ENCODE peak calls at places on chromosomes 6 and 20, in nine cellular contexts. H, U, J, B, V, I, S, A and R are unnamed samples.

GRCh38 chr20:17442588-17442987 is 88.6 kb downstream of the BFSP1 start:
- DNase-seq in S (no peak), A (no peak), B (no peak), H (no peak), U (peak), V (no peak), J (no peak), I (no peak), R (no peak)

GRCh38 chr6:63597142-63598000 is 25.1 kb downstream of the LOC128125822 start:
- DNase-seq in S (no peak), B (no peak), H (no peak), I (no peak), V (no peak), A (no peak), J (no peak), U (no peak), R (no peak)

GRCh38 chr6:47420394-47421371 is 56.9 kb upstream of the CD2AP start:
- DNase-seq in V (no peak), H (no peak), S (no peak), A (peak), J (no peak), B (no peak), U (no peak), I (no peak), R (no peak)

GRCh38 chr20:13567663-13568062 is 71.1 kb downstream of the TASP1 start:
- DNase-seq in B (no peak), H (no peak), V (no peak), S (no peak), I (no peak), A (peak), U (no peak), J (no peak), R (no peak)

GRCh38 chr20:46931699-46932098 is 37.1 kb downstream of the EYA2 start:
- DNase-seq in I (no peak), J (no peak), V (no peak), S (peak), B (no peak), A (no peak), H (peak), U (no peak), R (no peak)

GRCh38 chr6:6003334-6004146 is 3.2 kb downstream of the NRN1 start:
- DNase-seq in U (peak), B (peak), I (no peak), S (no peak), J (no peak), V (no peak), H (no peak), A (peak), R (no peak)

GRCh38 chr6:48281217-48281616 is 170.2 kb upstream of the PTCHD4 start:
- DNase-seq in J (no peak), A (peak), U (no peak), B (no peak), S (no peak), H (no peak), V (no peak), I (no peak), R (no peak)

GRCh38 chr6:82298012-82298411 is 50.5 kb upstream of the IBTK start:
- DNase-seq in B (no peak), S (no peak), V (no peak), U (no peak), A (no peak), J (no peak), I (no peak), H (no peak), R (no peak)

GRCh38 chr6:112214749-112215269 is 39.6 kb downstream of the LAMA4 start:
- DNase-seq in J (no peak), I (no peak), U (no peak), B (no peak), H (no peak), V (no peak), S (no peak), A (peak), R (no peak)

GRCh38 chr6:106223300-106223930 is 102.1 kb downstream of the ATG5 start:
- DNase-seq in H (peak), I (peak), V (peak), A (peak), U (no peak), B (no peak), J (peak), S (peak), R (no peak)

GRCh38 chr6:162562041-162562440 is 165.5 kb downstream of the PRKN start:
- DNase-seq in V (no peak), U (no peak), I (no peak), A (no peak), B (peak), J (no peak), S (no peak), H (no peak), R (no peak)

GRCh38 chr6:161273752-161274487 is at the start of gene AGPAT4:
- DNase-seq in S (peak), I (peak), U (peak), J (peak), B (no peak), A (peak), V (peak), H (peak), R (no peak)
- TF ChIP-seq POLR2A in S (no peak), I (no peak), U (no peak), J (no peak), B (no peak), A (peak), V (peak), H (peak), R (no peak)

DNA sequence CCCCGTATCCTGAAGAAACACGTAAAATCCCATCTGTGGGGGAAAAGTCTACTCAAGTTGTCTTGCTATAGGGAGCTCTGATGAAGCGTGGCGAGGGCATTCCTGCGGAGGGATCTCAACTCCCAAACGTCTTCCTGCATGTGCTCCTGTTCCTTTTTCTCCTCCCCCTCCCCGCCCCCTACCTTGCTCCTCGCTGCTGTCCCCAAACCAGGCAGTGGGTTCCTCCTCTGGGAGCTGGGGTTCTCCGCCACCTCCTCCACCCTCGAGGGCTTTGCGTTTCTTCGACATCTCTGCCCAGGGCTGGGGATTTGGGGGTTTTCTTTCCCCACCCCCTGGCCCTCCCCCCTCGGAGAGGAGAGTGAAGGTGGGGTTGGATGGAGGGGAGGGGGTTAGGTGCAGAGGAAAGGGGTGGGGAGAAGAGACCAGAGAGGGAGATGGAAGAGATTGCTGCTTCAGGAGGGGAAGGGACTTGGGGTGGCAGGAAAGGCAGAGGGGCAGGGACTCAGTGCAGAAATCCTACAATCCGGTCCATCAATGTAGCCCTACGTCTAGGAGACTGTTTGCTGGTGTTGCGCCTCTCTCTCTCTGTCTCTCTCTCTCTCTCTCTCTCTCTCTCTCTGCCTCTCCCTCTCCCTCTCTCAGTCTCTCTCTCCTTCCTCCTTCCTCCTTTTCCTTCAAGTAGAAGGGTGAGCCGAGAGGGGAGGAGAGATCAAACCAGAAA is 181.6 kb downstream of the TBXT start:
- DNase-seq in V (peak), H (no peak), S (no peak), U (no peak), I (no peak), B (no peak), A (no peak), J (peak), R (no peak)
- H3K4me3 ChIP-seq in V (peak), H (peak), S (no peak), U (peak), I (peak), B (no peak), A (no peak), J (peak), R (no peak)

GRCh38 chr6:170173416-170173990 is 117.4 kb downstream of the DLL1 start:
- DNase-seq in U (no peak), S (no peak), A (no peak), J (peak), H (no peak), I (no peak), V (peak), B (peak), R (peak)

GRCh38 chr6:170174771-170175643 is 115.9 kb downstream of the DLL1 start:
- DNase-seq in S (peak), J (peak), H (no peak), U (peak), V (no peak), I (no peak), B (peak), A (no peak), R (peak)

GRCh38 chr6:170172825-170173231 is 118.0 kb downstream of the DLL1 start:
- DNase-seq in V (peak), B (peak), S (no peak), U (peak), I (no peak), H (no peak), J (peak), A (no peak), R (peak)

GRCh38 chr6:170175644-170176620 is 114.9 kb downstream of the DLL1 start:
- DNase-seq in I (no peak), U (peak), J (peak), S (no peak), H (no peak), B (peak), A (no peak), V (no peak), R (peak)

GRCh38 chr6:170174124-170174770 is 116.6 kb downstream of the DLL1 start:
- DNase-seq in A (no peak), I (no peak), J (peak), B (peak), U (peak), H (no peak), S (peak), V (peak), R (peak)
- TF ChIP-seq POLR2A in A (no peak), I (no peak), J (no peak), B (no peak), U (no peak), H (no peak), S (no peak), V (no peak), R (no peak)

DNA sequence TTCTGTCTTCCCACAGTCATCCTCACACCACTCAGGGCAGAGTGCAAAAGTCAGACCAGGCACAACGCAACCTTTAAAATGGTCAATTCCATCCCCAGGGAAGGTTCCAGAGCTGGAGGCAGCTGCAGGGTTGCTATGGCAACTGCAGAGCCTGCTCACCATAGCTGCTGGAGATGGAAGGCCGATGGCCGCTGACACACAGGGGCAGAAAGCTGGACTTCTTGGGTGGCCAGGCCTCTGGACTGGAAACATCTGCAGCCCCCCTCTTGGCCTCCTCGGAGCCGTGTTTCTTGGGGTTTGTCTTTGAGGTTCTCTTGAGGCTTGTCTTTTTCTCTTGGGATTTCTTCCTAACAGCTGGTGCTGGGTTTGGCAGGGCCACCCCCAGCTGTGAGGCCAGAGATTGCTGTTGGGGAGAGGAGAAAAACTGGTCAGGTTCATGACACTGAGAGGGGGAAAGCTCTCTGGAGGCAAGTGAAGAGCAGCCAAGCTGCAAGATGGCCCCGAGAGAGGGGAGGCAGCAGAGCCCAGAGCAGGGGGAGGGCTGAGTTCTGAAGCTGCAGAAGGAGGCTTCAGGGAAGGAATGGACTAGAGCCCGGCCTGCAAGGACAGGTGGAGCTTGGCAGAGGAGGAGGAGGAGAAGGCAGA is 10.2 kb downstream of the BNIP5 start:
- DNase-seq in B (no peak), U (no peak), J (no peak), H (no peak), I (no peak), V (no peak), S (no peak), A (no peak), R (no peak)
- H3K4me3 ChIP-seq in B (no peak), U (no peak), J (no peak), H (no peak), I (no peak), V (no peak), S (no peak), A (no peak), R (no peak)

GRCh38 chr6:31837612-31838553 is 10.3 kb downstream of the HSPA1B start:
- DNase-seq in H (no peak), V (no peak), U (no peak), B (peak), A (no peak), J (peak), I (no peak), S (no peak), R (no peak)

GRCh38 chr6:31834704-31835375 is 7.3 kb downstream of the HSPA1B start:
- DNase-seq in I (peak), V (peak), B (peak), U (peak), S (no peak), J (peak), H (peak), A (peak), R (peak)

GRCh38 chr6:31836676-31837611 is 9.4 kb downstream of the HSPA1B start:
- DNase-seq in V (no peak), I (no peak), U (no peak), A (peak), J (peak), H (no peak), B (no peak), S (no peak), R (no peak)

GRCh38 chr6:31834367-31834703 is 6.8 kb downstream of the HSPA1B start:
- DNase-seq in J (peak), A (no peak), V (peak), S (peak), U (peak), B (peak), I (peak), H (peak), R (peak)

DNA sequence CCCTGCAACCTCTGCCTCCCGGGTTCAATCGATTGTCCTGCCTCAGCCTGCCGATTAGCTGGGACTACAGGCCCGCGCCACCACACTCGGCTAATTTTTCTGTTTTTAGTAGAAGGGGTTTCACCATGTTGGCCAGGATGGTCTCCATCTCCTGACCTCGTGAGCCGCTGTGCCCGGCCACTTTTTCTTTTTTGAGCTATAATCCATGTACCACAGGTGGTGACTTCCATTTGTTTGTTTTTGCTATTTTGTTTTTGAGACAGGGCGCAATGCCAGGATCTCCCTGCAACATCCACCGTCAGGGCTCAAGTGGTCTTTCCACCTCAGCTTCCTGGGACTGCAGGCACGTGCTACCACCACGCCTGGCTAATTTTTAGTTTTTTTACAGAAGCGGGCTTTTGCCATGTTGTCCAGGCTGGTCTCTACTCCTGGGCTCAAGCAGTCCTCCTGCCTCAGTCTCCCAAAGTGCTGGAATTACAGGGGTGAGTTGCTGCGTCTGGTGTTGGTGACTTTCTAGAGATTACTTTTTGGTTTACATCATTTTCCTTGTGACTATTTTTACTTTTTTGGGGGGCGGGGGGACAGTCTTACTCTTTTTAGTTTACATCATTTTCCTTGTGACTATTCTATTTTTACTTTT is 8.6 kb downstream of the HSPA1B start:
- DNase-seq in A (no peak), J (peak), V (peak), S (no peak), I (no peak), H (no peak), B (peak), U (no peak), R (no peak)
- TF ChIP-seq POLR2A in A (no peak), J (no peak), V (no peak), S (no peak), I (no peak), H (no peak), B (no peak), U (no peak), R (no peak)

DNA sequence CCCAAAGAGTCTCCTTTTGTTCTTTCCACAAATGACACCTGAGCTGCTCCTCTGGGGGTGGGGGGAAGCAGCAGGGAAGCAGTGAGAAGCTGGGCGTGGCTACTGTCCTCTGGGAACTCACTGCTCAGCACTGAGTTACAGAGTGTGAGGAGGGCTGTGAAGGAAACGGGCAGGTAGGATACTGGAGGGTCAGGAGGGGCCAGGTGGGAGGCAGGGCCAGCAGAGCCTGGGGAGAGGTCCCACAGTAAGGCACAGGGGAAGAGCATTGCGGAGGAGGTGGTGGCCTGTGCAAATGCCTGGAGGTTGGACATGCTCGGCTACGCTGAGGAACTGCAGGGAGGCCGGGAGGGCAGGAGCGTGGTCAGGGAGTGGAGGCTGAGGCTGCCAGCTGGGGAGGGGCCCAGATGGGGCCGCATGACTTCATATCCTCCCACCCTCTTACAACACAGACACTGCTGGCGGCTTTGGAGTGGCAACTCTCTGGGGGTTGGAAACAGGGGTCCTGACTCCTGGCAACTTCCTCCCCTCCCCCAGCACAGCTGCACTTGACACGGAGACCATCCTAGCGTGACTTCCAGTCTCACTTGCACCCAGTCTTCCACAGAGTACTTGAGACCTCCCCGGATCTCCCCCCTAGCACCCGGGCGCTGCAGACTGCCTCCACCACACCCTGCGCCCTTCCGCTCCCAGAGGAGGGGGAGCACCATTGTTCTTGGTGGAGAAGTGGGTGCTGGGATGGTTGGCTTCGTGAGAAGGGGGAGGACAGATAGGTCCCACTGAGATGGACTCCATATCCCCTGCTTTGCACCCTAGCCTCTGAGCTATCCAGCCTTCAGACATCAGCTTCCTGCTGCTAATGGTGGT is 34.2 kb downstream of the RBM38 start:
- DNase-seq in V (no peak), A (no peak), J (no peak), U (no peak), H (no peak), B (peak), S (no peak), I (no peak), R (peak)
- H3K4me3 ChIP-seq in V (no peak), A (no peak), J (no peak), U (no peak), H (no peak), B (no peak), S (no peak), I (no peak), R (no peak)

GRCh38 chr6:27755768-27756167 is 156.4 kb downstream of the OR2B2 start:
- DNase-seq in V (no peak), A (no peak), S (no peak), I (no peak), H (no peak), U (no peak), B (no peak), J (no peak), R (no peak)

GRCh38 chr6:27752038-27752885 is 159.9 kb downstream of the OR2B2 start:
- DNase-seq in I (peak), S (peak), J (peak), A (peak), U (no peak), B (peak), H (peak), V (peak), R (peak)

GRCh38 chr6:27754408-27754782 is 157.8 kb downstream of the OR2B2 start:
- DNase-seq in S (no peak), B (no peak), A (no peak), U (no peak), J (no peak), H (no peak), I (no peak), V (no peak), R (no peak)

GRCh38 chr6:27757307-27757706 is 154.9 kb downstream of the OR2B2 start:
- DNase-seq in J (peak), A (no peak), B (peak), S (no peak), I (peak), H (peak), U (no peak), V (no peak), R (peak)

GRCh38 chr6:27753668-27754407 is 158.4 kb downstream of the OR2B2 start:
- DNase-seq in H (peak), V (peak), I (peak), A (peak), B (peak), J (peak), S (peak), U (no peak), R (peak)
- TF ChIP-seq POLR2A in H (no peak), V (no peak), I (no peak), A (no peak), B (no peak), J (no peak), S (no peak), U (no peak), R (no peak)